ENCODE peak calls at places on chromosomes 16 and 17, in four cellular contexts. M is esophagus squamous epithelium; J is left ventricle myocardium inferior; Q is CD8-positive, alpha-beta T cell. V is an unnamed sample.

GRCh38 chr17:50269477-50270429 is 4.5 kb upstream of the TMEM92 start:
- DNase-seq in M (no peak), J (peak), Q (peak), V (peak)

GRCh38 chr16:88940196-88941050 is 36.6 kb downstream of the CBFA2T3 start:
- DNase-seq in Q (no peak), J (no peak), M (no peak), V (no peak)

GRCh38 chr17:20197527-20197926 is 188.4 kb downstream of the SPECC1 start:
- DNase-seq in M (no peak), J (no peak), Q (no peak), V (no peak)

GRCh38 chr16:86664518-86665318 is 86.4 kb downstream of the FOXL1 start:
- DNase-seq in M (no peak), J (no peak), Q (no peak), V (peak)

GRCh38 chr16:24508614-24509013 is 30.8 kb upstream of the RBBP6 start:
- DNase-seq in Q (no peak), J (no peak), M (no peak), V (peak)

GRCh38 chr17:43665038-43665386 is 3.3 kb upstream of the MEOX1 start:
- DNase-seq in M (no peak), J (peak), Q (no peak), V (no peak)

GRCh38 chr17:44083250-44083849 is 12.8 kb downstream of the G6PC3 start:
- DNase-seq in Q (no peak), J (no peak), M (no peak), V (no peak)

GRCh38 chr17:17729620-17730249 is 48.5 kb downstream of the RAI1 start:
- DNase-seq in Q (peak), M (no peak), J (no peak), V (no peak)

GRCh38 chr17:3732171-3732570 is 8.5 kb downstream of the HASPIN start:
- DNase-seq in M (no peak), Q (no peak), J (no peak), V (peak)

GRCh38 chr17:66968916-66969315 is 4.4 kb downstream of the CACNG4 start:
- DNase-seq in J (no peak), Q (no peak), M (no peak), V (no peak)

GRCh38 chr17:17907469-17907868 is 64.7 kb downstream of the TOM1L2 start:
- DNase-seq in J (no peak), Q (no peak), M (no peak), V (no peak)

GRCh38 chr17:57257911-57258885 is 1.9 kb downstream of the MSI2 start:
- DNase-seq in M (no peak), Q (no peak), J (no peak), V (no peak)

GRCh38 chr16:85309656-85310587 is 197.7 kb upstream of the CIBAR2 start:
- DNase-seq in M (no peak), Q (peak), J (peak), V (no peak)

GRCh38 chr17:47830991-47831933 is at the start of the genes LRRC46 and MRPL10:
- DNase-seq in M (peak), J (peak), Q (peak), V (peak)

GRCh38 chr17:2157081-2157480 is 102.2 kb downstream of the HIC1 start:
- DNase-seq in Q (no peak), M (no peak), J (no peak), V (peak)

GRCh38 chr17:16085066-16085699 is 85.6 kb downstream of the TTC19 start:
- DNase-seq in Q (no peak), J (no peak), M (no peak), V (no peak)

GRCh38 chr17:49630113-49630900 is 47.6 kb downstream of the SPOP start:
- DNase-seq in M (no peak), Q (no peak), J (no peak), V (no peak)

GRCh38 chr16:77172964-77173363 is 18.0 kb upstream of the MON1B start:
- DNase-seq in M (no peak), J (no peak), Q (no peak), V (no peak)

GRCh38 chr17:49822829-49823228 is 25.0 kb downstream of the TAC4 start:
- DNase-seq in Q (no peak), J (peak), M (no peak), V (no peak)

GRCh38 chr17:74117999-74118421 is 85.5 kb upstream of the RPL38 start:
- DNase-seq in M (no peak), Q (no peak), J (no peak), V (no peak)

GRCh38 chr17:53627511-53627910 is 195.2 kb upstream of the KIF2B start:
- DNase-seq in Q (no peak), J (no peak), M (no peak), V (no peak)

DNA sequence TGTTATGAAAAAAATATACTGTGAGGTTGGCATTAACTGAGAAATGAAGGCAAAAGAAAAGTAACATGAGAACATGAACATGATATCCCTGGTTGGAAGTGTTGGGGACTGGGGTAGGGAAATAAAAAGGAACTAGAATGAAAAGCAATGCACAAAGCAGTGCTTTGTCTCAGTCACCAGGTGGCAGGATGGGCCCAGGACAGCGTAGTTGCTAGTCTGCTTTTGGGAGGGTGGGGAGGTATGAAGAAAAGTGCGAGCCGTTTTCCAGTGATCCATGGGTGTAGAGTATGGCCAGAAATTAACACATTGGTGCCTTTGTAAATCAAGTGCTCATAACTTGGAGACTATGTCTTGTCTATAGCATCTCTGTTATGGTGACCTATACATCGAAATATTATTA is 662.5 kb upstream of the SALL1 start:
- DNase-seq in M (no peak), J (no peak), Q (no peak), V (no peak)
- TF ChIP-seq CTCF in M (no peak), J (no peak), Q (no peak), V (peak)

DNA sequence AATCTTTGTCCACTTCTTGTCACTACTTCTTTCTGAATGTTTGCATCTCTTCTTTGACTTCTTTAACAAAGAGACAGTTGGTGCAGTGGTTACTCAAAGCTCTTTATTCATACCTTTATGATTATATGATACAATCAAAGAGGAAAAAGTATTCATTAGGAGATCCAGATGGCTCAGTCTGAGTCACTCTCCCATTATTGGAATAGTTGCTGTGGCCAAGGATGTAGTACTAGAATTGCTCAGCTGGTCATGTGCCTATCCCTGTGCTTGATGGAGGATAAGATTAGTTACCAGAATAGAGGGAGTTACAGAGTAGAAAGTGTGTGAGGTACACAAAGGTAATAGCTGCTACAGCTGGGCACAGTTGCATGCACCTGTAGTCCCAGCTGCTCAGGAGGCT is 18.3 kb downstream of the BCAS3 start:
- DNase-seq in J (no peak), M (no peak), Q (no peak), V (no peak)
- H3K27ac ChIP-seq in J (no peak), M (no peak), Q (no peak), V (no peak)

DNA sequence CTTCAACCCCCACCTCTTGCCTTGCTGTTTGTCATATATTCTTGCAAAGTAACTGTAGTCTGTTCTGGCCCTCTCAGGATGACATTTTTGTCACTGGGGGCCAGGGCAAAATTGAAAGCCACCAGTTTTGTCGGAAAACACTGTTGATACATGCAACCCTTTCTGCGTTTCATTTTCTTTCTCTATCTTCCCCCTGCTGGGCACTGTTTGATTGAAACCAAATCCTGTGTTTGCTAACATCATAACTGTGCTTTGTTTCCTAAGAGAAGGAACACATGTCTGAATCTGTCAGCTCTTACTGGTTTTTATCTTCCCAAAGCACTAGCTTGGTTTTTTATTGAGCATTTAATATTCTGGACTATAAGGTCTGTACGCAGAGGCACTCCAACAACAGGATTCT is 11.7 kb upstream of the CPPED1 start:
- DNase-seq in M (no peak), Q (no peak), J (no peak), V (no peak)
- TF ChIP-seq CTCF in M (no peak), Q (no peak), J (peak), V (peak)

DNA sequence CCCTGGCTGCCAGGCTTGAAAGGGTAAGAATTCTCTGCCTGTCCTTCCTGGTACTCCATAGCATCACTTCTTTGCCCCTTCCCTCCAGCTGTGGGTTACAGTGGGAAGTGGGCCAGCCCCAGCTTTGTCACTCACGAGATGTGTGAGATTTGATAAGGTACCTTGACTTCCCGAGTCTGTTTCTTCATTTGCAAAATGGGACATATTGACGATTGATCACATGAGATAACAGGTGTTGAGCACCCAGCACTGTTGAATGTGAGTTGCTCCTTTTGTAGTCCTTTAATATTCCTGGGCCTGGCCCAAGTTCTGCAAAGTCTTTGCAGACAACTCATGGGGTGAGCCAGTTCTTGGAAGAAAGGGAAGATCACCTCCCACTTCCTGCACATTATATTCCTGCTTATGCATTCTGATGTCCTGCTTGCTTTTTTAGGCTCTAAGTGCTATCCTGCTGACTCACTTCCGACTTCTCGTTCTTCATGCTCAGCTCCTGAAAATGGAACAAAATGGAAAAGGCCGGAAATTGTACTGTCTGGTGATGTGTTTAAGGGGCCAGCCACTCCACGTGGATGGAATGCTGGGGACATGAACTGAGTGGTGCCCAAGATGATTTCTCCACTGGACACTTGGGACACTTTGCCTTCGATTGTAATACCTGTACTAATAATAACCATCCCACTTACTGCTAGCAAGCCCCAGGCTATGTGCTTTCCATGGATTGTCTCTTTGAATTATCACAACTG is 8.3 kb upstream of the NLK start:
- DNase-seq in J (no peak), M (no peak), Q (no peak), V (peak)
- H3K27ac ChIP-seq in J (peak), M (no peak), Q (no peak), V (peak)

GRCh38 chr17:76995352-76996105 is 127.3 kb downstream of the MGAT5B start:
- DNase-seq in M (no peak), J (no peak), Q (no peak), V (no peak)
- TF ChIP-seq CTCF in M (no peak), J (no peak), Q (no peak), V (no peak)

DNA sequence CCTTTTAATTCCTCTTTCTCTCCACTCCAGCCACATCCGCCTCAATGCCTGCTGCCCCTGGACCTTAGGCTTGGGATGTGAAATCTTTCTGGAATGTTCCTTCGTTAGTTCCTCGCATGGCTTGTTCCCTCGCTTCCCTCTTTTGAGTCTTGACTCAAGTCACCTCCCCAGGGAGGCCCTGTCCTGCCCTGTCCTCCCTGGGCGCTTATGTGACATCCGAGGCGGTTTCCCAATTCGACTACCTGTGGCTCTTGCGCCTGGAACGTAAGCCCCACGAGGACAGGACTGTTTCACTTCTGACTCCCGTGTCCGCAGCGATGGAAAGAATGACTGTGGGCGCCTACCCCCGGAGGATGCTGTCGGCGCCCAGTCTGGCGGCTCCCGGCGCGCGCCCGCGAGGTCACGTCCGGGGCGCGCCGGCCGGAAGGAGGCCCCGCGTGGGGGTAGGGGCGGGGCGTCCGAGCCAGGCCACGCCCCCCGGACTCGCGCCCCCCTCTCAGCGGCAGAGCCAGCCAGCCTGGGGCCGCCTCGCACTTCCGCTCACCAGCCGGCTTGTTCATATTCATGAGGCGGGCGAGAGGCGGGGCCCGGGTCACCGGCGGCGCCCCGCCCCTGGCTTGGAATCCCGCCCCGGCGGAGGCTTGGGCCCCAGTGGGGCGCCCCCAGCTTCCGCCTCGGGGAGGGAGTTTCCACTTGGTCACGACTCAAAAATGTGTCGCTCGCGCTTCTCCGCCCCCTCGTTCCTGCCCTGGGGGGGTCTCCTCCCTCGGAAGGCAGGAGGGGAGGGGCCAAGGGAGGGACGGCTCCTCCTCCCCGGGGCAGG is 8.4 kb upstream of the GLIS2 start:
- DNase-seq in J (peak), M (peak), Q (peak), V (peak)
- H3K27ac ChIP-seq in J (peak), M (peak), Q (peak), V (peak)

V was measured in brain microvascular endothelial cell.